ENCODE peak calls at places on chromosomes 6 and 20, in six cellular contexts. T, Z, B, D, X and E are unnamed samples.
A peak's percentile ranks its signal among the peaks of the same experiment; 100 is the strongest.

GRCh38 chr6:43817192-43817591 is 47.2 kb downstream of the VEGFA start:
- DNase-seq in T (no peak), Z (peak; percentile 52), B (no peak), D (no peak), X (no peak), E (no peak)

GRCh38 chr6:49632712-49633111 is 3.9 kb downstream of the RHAG start:
- DNase-seq in T (no peak), Z (no peak), B (no peak), D (no peak), X (no peak), E (no peak)

GRCh38 chr6:4313044-4313686 is 177.8 kb upstream of the ECI2 start:
- DNase-seq in T (peak; percentile 83), Z (peak; percentile 29), B (no peak), D (no peak), X (no peak), E (no peak)

GRCh38 chr6:120056085-120056484 is 706.5 kb upstream of the MAN1A1 start:
- DNase-seq in T (no peak), Z (no peak), B (no peak), D (no peak), X (no peak), E (no peak)

GRCh38 chr6:10355115-10355702 is 59.7 kb downstream of the TFAP2A start:
- DNase-seq in T (no peak), Z (no peak), B (no peak), D (no peak), X (no peak), E (no peak)

GRCh38 chr6:26103141-26103769 is 16.0 kb downstream of the HFE start:
- DNase-seq in T (no peak), Z (no peak), B (no peak), D (no peak), X (no peak), E (no peak)

GRCh38 chr20:61663521-61664425 is 401.9 kb downstream of the TAF4 start:
- DNase-seq in T (no peak), Z (no peak), B (peak; percentile 66), D (no peak), X (no peak), E (no peak)

GRCh38 chr6:118485601-118486550 is 62.2 kb upstream of the PLN start:
- DNase-seq in T (no peak), Z (no peak), B (no peak), D (no peak), X (no peak), E (no peak)

GRCh38 chr6:99467509-99468106 is 42.5 kb upstream of the PNISR start:
- DNase-seq in T (no peak), Z (no peak), B (no peak), D (no peak), X (no peak), E (no peak)

GRCh38 chr20:15455279-15455678 is 1117.9 kb upstream of the FLRT3 start:
- DNase-seq in T (no peak), Z (no peak), B (no peak), D (no peak), X (no peak), E (no peak)
- H3K27ac ChIP-seq in T (no peak overlapping the region), Z (no peak overlapping the region), B (no peak overlapping the region), D (no peak overlapping the region), X (no peak overlapping the region), E (no peak overlapping the region)

GRCh38 chr20:1333462-1334369 is 4.8 kb upstream of the SDCBP2 start:
- DNase-seq in T (no peak), Z (no peak), B (no peak), D (no peak), X (no peak), E (no peak)
- H3K4me1 ChIP-seq in T (no peaks in the 10 kb centered on the region), Z (peaks cover 78% of the 10 kb centered on the region), B (peaks cover 83% of the 10 kb centered on the region), D (peaks cover 30% of the 10 kb centered on the region), X (peaks cover 21% of the 10 kb centered on the region), E (peaks cover 31% of the 10 kb centered on the region)

DNA sequence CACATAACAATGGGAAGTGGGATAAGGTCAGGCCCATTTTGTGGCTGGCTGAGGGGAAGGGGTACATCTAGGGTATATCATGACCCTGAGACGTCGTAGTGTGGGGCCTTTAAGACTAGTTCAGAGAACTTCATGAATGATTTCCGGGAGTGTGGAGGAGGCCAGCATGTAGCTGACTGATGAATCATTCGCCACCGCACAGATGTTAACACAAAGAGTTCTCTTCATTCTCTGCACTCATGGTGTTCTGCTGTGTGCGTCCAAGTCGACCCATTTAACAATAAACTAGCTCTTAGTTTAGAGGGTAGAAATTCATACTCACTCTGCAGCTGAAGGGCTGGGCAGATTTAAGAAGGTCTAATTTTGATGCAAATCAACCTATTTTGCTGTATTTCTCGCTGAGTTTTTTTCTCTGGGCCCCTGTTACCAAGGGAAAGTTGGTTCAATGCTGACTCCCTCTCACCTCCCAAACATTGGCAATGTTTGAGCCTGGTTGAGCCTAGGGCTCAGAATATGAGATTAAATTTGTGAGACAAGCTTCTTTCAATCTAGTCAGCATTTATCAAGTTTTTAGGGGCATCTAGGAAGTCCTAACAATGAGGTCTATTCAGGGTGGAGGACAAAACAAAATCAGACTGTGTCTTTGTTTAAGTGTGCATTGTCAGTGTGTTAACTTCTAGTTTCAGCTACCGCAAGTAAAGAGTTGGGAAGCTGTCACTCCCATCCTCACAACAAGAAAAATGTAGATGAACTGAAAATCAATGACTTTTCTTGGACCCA is 106.8 kb upstream of the CBLN4 start:
- DNase-seq in T (no peak), Z (no peak), B (no peak), D (no peak), X (no peak), E (no peak)
- H3K9me3 ChIP-seq in T (no peaks in the 10 kb centered on the region), Z (peaks cover 4% of the 10 kb centered on the region), B (no peaks in the 10 kb centered on the region), D (no peaks in the 10 kb centered on the region), X (no peaks in the 10 kb centered on the region), E (no peaks in the 10 kb centered on the region)

DNA sequence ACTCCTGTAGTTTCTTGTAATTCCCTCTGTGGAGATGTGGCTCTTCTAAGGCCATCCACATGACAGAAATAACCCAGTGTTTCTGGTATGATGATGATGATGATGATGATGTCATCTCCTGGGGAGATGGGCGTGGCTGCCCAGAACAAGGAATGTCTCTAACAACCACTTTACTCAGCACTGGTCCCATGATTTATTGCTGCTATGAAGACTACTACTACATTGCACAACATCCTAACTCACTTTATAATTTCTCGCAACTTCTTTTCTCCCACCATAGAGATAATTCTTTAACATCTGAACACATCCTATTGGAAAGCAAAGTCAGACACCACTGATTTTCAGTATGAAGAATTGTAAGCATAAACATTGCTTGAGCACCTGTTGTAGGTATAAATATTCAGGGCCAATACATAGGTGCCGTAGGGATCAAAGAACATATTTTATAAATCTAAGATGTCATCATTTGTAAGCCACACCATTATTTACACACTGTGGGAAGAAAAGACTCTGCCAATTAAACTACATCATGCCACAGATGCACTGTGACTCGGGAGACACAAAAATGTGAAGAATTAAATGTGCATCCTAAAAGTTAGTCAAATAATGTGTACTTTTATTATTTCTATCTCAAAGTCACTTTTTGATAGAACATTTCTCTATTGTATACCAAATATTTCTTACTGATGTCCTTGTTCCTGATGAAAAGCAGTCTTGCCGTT is 6.4 kb downstream of the TPMT start:
- DNase-seq in T (no peak), Z (no peak), B (no peak), D (no peak), X (no peak), E (no peak)
- H3K27ac ChIP-seq in T (no peak overlapping the region), Z (no peak overlapping the region), B (no peak overlapping the region), D (no peak overlapping the region), X (no peak overlapping the region), E (no peak overlapping the region)

GRCh38 chr6:157997893-157998608 is 16.4 kb downstream of the SYNJ2 start:
- DNase-seq in T (no peak), Z (peak; percentile 5), B (no peak), D (peak; percentile 1), X (no peak), E (no peak)
- H3K4me1 ChIP-seq in T (no peaks in the 10 kb centered on the region), Z (peaks cover 66% of the 10 kb centered on the region), B (peaks cover 9% of the 10 kb centered on the region), D (peaks cover 34% of the 10 kb centered on the region), X (peaks cover 14% of the 10 kb centered on the region), E (peaks cover 18% of the 10 kb centered on the region)

DNA sequence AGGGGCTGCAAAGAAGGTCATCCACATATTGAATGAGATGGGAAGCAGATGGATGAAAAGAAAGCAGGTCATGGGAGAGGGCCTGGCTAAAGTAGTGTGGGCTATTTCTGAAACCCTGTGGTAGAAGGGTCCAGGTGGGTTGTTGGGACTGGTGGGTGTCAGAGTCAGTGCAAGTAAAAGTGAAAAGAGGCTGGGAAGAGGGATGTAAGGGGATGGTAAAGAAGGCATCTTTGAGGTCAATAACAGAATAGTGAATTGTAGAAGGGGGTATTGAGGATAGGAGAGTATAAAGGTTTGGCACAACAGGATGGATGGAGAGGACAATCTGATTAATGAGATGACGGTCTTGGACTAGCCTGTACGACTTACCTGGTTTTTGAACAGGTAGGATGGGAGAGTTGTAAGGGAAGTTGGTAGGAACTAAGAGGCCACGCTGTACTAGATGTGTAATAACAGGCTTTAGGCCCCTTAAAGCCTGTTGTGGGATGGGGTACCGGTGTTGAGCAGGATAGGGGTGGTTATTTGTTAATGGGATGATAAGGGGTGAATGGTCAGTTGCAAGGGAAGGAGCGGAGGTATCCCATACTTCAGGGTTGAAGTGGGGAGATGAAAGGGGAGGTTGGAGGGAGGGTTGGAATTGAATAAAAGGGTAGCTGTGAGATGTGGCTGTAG is 748.9 kb upstream of the ADGRB3 start:
- DNase-seq in T (no peak), Z (no peak), B (no peak), D (no peak), X (no peak), E (no peak)
- H3K9me3 ChIP-seq in T (no peaks in the 10 kb centered on the region), Z (peaks cover 22% of the 10 kb centered on the region), B (no peaks in the 10 kb centered on the region), D (no peaks in the 10 kb centered on the region), X (no peaks in the 10 kb centered on the region), E (no peaks in the 10 kb centered on the region)

GRCh38 chr20:57389695-57390603 is 1.2 kb upstream of the RBM38 start:
- DNase-seq in T (peak; percentile 58), Z (no peak), B (peak; percentile 82), D (peak; percentile 52), X (no peak), E (peak; percentile 78)

GRCh38 chr20:57392130-57392445 is 892 bp downstream of the RBM38 start:
- DNase-seq in T (peak; percentile 46), Z (no peak), B (no peak), D (no peak), X (no peak), E (no peak)

GRCh38 chr20:57391439-57392129 is 388 bp downstream of the RBM38 start:
- DNase-seq in T (peak; percentile 60), Z (no peak), B (peak; percentile 90), D (peak; percentile 48), X (no peak), E (no peak)

GRCh38 chr20:57388953-57389694 is 2.1 kb upstream of the RBM38 start:
- DNase-seq in T (peak; percentile 90), Z (peak; percentile 86), B (peak; percentile 97), D (peak; percentile 89), X (peak; percentile 61), E (peak; percentile 65)

GRCh38 chr20:57390604-57391438 is at the start of gene RBM38:
- DNase-seq in T (peak; percentile 65), Z (peak; percentile 70), B (peak; percentile 95), D (peak; percentile 81), X (peak; percentile 67), E (peak; percentile 75)
- H3K27ac ChIP-seq in T (peak within 1 kb of the TSS; percentile 43), Z (peak within 1 kb of the TSS; percentile 93), B (peak within 1 kb of the TSS; percentile 87), D (peak within 1 kb of the TSS; percentile 59), X (peak within 1 kb of the TSS; percentile 83), E (peak within 1 kb of the TSS; percentile 96)